ENCODE peak calls at places on chromosomes 1 and 21, in ten cellular contexts. A, Z, D, F, R, P, Y, Q, J and G are unnamed samples. For H3K4me1, the result is how much of the 10 kb centered on the place peaks cover.

GRCh38 chr21:36966846-36967657 is 583 bp upstream of the HLCS start:
- DNase-seq in Z (no peak), F (peak), Y (no peak), Q (no peak), P (no peak), R (peak), D (no peak), J (no peak), A (peak), G (no peak)

GRCh38 chr1:82318265-82318664 is 517.5 kb downstream of the ADGRL2 start:
- DNase-seq in Z (no peak), F (peak), J (no peak), Y (no peak), D (no peak), Q (no peak), P (no peak), A (no peak), R (no peak), G (no peak)

GRCh38 chr21:45111703-45112102 is 37.3 kb downstream of the ADARB1 start:
- DNase-seq in A (no peak), J (no peak), Z (no peak), R (no peak), F (no peak), Q (no peak), Y (no peak), D (no peak), P (no peak), G (no peak)

GRCh38 chr1:165452336-165453130 is 7.6 kb upstream of the RXRG start:
- DNase-seq in Y (no peak), P (no peak), D (no peak), Q (no peak), F (no peak), A (no peak), R (no peak), J (no peak), Z (peak), G (no peak)

GRCh38 chr1:186708578-186709203 is 28.5 kb upstream of the PTGS2 start:
- DNase-seq in D (peak), R (no peak), A (no peak), Z (no peak), F (peak), Y (no peak), J (no peak), P (no peak), Q (no peak), G (no peak)

GRCh38 chr1:46652321-46653100 is 15.7 kb downstream of the ATPAF1 start:
- DNase-seq in Z (no peak), A (no peak), Q (no peak), F (no peak), Y (no peak), J (no peak), P (no peak), R (no peak), D (no peak), G (no peak)

GRCh38 chr1:36561365-36561731 is 78.6 kb upstream of the CSF3R start:
- DNase-seq in J (no peak), R (peak), Z (no peak), A (no peak), P (no peak), Q (no peak), D (no peak), F (no peak), Y (no peak), G (peak)

GRCh38 chr1:238384381-238384780 is 493.7 kb upstream of the ZP4 start:
- DNase-seq in F (no peak), Q (no peak), D (no peak), Y (no peak), Z (no peak), P (no peak), A (no peak), J (no peak), R (no peak), G (no peak)

GRCh38 chr1:99004270-99005141 is at the start of gene PLPPR5:
- DNase-seq in P (no peak), Z (peak), J (no peak), D (no peak), F (peak), Q (peak), A (no peak), R (no peak), Y (no peak), G (peak)

GRCh38 chr1:110053557-110054428 is 16.7 kb downstream of the ALX3 start:
- DNase-seq in D (peak), Y (peak), F (peak), Q (peak), Z (peak), P (peak), R (peak), J (peak), A (peak), G (no peak)

GRCh38 chr1:114122891-114123621 is 30.6 kb downstream of the SYT6 start:
- DNase-seq in Z (peak), Y (no peak), A (no peak), D (no peak), R (no peak), F (no peak), Q (no peak), J (no peak), P (no peak), G (no peak)

GRCh38 chr1:34400690-34401089 is 224.0 kb downstream of the C1orf94 start:
- DNase-seq in R (no peak), Q (no peak), Y (no peak), P (no peak), Z (no peak), J (no peak), F (no peak), A (no peak), D (no peak), G (no peak)

GRCh38 chr1:38584408-38585037 is 275.0 kb downstream of the RRAGC start:
- DNase-seq in Q (no peak), R (no peak), Y (no peak), A (no peak), J (no peak), P (no peak), F (no peak), D (no peak), Z (no peak), G (no peak)

GRCh38 chr1:43732132-43732531 is 24.8 kb downstream of the ST3GAL3 start:
- DNase-seq in J (no peak), A (no peak), Z (no peak), Y (no peak), P (no peak), F (no peak), Q (no peak), D (no peak), R (no peak), G (no peak)

GRCh38 chr1:207831517-207832327 is 79.2 kb downstream of the CD34 start:
- DNase-seq in Y (no peak), Z (no peak), R (peak), F (peak), P (no peak), A (no peak), Q (peak), D (no peak), J (no peak), G (no peak)
- H3K4me1 ChIP-seq in Y (under half), Z (under half), R (under half), F (under half), P (under half), A (under half), Q (half or more), D (under half), J (half or more), G (under half)

GRCh38 chr1:18823438-18823837 is 36.0 kb downstream of the TAS1R2 start:
- DNase-seq in Z (no peak), F (no peak), Q (no peak), A (no peak), P (no peak), D (no peak), Y (no peak), J (no peak), R (no peak), G (peak)
- TF ChIP-seq CTCF in Z (no peak), F (no peak), Q (no peak), A (no peak), P (no peak), D (no peak), Y (no peak), J (no peak), R (no peak), G (no peak)

GRCh38 chr1:31666290-31666963 is 21.8 kb upstream of the PEF1 start:
- DNase-seq in A (no peak), Y (peak), Q (no peak), D (peak), P (peak), R (no peak), F (peak), J (no peak), Z (no peak), G (peak)
- H3K27ac ChIP-seq in A (peak), Y (peak), Q (no peak), D (peak), P (peak), R (peak), F (no peak), J (no peak), Z (no peak), G (peak)

GRCh38 chr1:93672477-93673158 is 9.0 kb downstream of the BCAR3 start:
- DNase-seq in D (no peak), Y (no peak), Z (peak), F (no peak), R (no peak), P (peak), A (no peak), J (no peak), Q (no peak), G (no peak)
- H3K4me1 ChIP-seq in D (half or more), Y (half or more), Z (under half), F (under half), R (under half), P (under half), A (under half), J (under half), Q (half or more), G (half or more)

DNA sequence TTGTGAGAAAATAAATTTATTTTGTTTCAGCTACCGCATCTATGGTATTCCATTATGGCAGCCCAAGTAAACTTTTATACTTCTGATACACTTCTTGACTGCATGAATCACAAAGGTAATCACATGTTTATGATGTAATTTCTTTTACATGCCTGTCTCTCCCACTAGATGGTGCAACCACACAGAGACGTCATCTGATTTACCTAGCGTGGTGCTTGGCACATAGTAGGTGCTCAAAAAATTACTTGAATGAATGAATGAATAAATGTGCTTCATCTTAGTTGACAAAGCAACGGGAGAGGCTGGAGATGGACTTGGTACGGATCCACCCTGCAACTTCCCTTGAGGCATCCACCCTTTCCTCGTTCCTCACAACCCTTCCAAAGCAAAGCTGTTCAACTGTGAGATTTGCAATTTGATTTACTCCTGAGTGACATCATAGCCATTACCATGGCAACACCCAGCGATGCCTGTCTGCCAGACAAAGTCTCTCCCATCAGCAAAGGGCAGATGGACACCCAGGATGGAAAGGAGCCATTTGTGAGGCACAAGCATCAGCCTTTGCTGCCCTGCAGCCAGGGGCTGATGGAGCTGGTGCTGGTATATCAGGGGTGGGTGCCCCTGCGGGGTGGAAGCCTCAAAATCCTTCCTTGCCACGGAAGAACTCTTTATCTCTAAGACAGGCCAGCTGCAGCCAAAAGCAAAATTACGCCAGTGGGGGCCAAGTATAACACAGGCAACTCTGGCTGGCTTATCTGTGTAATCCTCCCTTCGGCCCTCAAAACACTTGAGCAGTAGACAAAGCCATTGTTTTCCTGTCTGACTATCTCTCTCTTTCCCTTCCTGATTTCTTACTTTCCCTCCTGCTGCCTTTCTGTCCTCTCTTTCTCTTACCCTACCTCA is 18.9 kb upstream of the VWA5B1 start:
- DNase-seq in J (no peak), F (no peak), Y (no peak), Z (no peak), R (no peak), A (no peak), Q (no peak), P (no peak), D (no peak), G (no peak)
- TF ChIP-seq CTCF in J (no peak), F (no peak), Y (no peak), Z (peak), R (no peak), A (no peak), Q (no peak), P (no peak), D (no peak), G (no peak)

DNA sequence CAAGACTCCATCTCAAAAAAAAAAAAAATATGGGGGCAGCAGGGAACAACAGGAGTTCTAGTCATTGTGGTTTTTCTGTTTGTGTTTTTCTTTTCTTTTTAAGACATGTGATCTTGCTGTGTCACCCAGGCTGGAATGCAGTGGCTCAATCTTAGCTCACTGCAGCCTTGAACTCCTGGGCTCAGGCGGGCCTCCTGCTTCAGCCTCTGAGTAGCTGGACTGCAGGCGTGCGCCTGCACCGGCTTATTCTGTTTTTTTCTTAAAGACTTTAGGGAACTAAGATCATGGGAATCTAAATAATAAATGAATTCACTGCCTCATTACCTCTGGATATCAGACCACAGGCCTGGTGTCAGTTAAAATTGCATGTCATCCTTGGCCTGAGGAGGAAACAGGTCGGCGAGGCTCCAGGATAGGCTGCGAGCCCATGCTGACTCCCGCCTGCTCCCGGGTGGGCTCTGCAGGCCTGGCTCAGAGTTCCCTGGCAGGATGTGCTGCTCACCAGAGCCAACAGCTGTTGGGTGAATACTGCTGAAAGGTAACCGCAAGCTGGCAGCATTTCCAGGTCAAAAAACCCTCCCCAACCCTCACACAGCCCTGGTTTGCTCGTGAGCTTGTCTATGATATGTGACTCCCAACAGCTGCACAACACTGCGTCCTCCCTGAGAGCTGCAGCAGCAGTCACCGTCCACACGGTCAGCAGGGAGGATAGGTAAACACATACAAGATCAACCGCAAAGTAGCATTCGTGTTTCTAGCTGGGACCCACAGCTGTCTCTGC is 58.1 kb downstream of the SCCPDH start:
- DNase-seq in D (no peak), P (no peak), Q (peak), Z (no peak), F (peak), Y (no peak), R (no peak), J (no peak), A (no peak), G (no peak)
- H3K27ac ChIP-seq in D (no peak), P (no peak), Q (peak), Z (no peak), F (peak), Y (no peak), R (no peak), J (no peak), A (peak), G (no peak)

GRCh38 chr1:184483101-184483813 is 96.4 kb downstream of the C1orf21 start:
- DNase-seq in P (peak), Y (peak), J (no peak), F (peak), D (no peak), A (peak), R (no peak), Z (no peak), Q (peak), G (no peak)

GRCh38 chr1:184486761-184487445 is 100.1 kb downstream of the C1orf21 start:
- DNase-seq in P (no peak), F (no peak), Z (no peak), Y (no peak), A (no peak), D (no peak), R (no peak), J (no peak), Q (no peak), G (no peak)

GRCh38 chr1:184489908-184490307 is 103.1 kb downstream of the C1orf21 start:
- DNase-seq in D (no peak), P (no peak), R (no peak), Q (no peak), Z (no peak), F (no peak), A (no peak), J (no peak), Y (no peak), G (no peak)

GRCh38 chr1:184485731-184486723 is 99.2 kb downstream of the C1orf21 start:
- DNase-seq in F (no peak), D (peak), A (no peak), J (no peak), Q (no peak), R (no peak), P (no peak), Z (no peak), Y (no peak), G (no peak)

DNA sequence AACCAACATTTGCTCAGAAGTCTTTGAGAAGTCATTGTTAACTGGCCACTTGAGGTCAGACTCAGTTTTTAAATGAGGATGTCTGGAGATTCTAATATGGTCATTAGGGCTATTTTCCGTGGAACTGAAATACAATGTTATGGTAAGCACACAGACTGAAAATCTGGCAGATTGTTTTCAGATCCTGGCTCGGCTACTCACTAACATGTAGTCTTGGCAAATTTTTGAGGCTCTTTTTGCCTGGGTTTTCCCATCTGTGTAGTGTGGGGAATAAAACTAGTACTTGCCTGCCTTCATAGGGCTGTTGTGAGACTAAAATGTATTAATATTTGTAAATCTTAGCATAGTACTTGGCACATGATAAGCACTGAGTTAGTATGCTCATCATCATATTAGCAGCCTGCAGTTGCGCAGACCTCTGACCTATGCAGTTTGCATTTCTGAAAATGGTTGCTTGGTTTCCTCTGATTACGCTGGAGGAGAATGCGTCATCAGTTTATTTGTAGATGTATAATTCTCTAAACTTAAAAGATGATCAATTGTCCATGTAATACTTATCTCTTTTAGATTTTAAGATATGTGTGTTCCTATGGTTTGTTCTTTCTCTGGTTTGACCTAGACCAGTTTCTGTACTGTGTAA is 100.9 kb downstream of the C1orf21 start:
- DNase-seq in Q (no peak), J (no peak), A (no peak), F (peak), Z (no peak), D (no peak), P (no peak), R (no peak), Y (no peak), G (no peak)
- H3K4me1 ChIP-seq in Q (half or more), J (under half), A (under half), F (under half), Z (under half), D (under half), P (half or more), R (under half), Y (under half), G (under half)

DNA sequence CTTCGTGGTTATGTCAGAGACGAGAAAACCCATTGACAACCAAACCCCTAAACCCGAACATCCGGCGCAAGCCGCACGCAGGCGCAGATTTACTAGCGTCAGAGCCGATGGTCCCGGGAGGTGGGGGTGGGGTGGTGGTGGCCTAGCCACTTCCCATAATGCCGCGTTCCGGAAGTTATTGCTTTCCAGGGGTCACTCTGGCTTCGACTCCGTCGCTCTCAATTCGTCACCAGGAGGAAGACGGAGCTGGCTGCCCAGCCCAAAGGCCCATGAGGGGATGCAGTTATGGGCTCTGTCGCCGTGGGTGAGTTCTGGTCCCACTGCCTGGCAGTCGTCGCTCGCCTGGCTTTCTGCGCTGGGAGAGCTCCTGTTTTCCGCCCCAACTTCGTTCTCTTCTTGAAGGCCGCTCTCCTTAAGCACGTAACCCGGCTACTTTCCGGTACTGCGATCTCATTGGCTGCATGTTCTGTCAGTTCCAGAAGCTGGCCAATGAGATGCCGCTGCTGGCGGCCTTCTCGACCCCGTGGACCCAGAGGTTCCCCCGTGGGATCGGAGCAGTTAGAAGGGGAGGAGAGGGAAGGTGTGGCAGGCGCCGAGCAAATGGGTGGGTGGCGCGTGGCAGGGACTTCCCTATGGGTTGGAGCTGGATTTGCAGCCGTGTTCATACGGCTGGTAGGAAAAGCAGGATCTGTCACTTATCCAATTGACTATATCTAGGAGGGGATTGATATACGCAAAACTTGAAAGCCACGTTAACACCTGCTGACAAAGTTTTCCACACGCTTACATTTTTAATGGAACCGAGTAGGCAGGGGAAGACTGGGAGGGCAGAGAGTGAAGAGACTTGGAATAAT is at the start of gene USP16:
- DNase-seq in J (peak), Q (peak), D (peak), F (peak), P (peak), Z (peak), Y (peak), R (peak), A (peak), G (peak)
- TF ChIP-seq CTCF in J (no peak), Q (peak), D (no peak), F (no peak), P (no peak), Z (no peak), Y (peak), R (peak), A (peak), G (no peak)

GRCh38 chr21:26471116-26471505 is 102.0 kb downstream of the CYYR1 start:
- DNase-seq in A (no peak), D (no peak), P (no peak), Z (no peak), Q (no peak), R (no peak), J (no peak), Y (no peak), F (peak), G (no peak)

GRCh38 chr21:26470361-26471115 is 102.5 kb downstream of the CYYR1 start:
- DNase-seq in F (no peak), Z (no peak), D (no peak), J (no peak), P (no peak), R (no peak), A (no peak), Q (no peak), Y (no peak), G (no peak)

GRCh38 chr21:26473471-26473870 is 99.6 kb downstream of the CYYR1 start:
- DNase-seq in J (no peak), Q (no peak), F (no peak), Z (no peak), Y (no peak), D (no peak), A (no peak), P (no peak), R (no peak), G (no peak)

DNA sequence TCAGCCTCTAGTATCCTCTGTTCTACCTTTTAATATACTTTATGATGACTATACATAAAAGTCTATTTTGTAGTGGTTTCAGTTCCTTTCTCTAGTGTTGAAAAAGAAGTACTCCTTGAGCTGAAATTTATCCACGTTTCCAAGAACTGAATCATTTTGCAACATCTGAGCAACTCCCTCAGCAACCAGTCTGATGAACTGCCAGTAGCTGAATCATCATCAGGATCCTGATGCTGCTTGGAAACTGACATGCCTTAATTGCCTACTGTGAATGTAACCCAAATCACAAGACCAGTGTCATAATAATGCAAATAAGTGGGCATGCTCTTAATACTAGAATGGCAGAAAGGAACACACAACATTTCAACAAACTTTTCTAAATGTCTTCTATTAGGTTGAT is 103.3 kb downstream of the CYYR1 start:
- DNase-seq in J (no peak), F (peak), A (no peak), Y (peak), Q (no peak), P (peak), D (no peak), Z (no peak), R (peak), G (no peak)
- H3K27ac ChIP-seq in J (no peak), F (no peak), A (no peak), Y (no peak), Q (no peak), P (no peak), D (no peak), Z (no peak), R (no peak), G (no peak)